ENCODE peak calls at places on chromosome 2, in eight cellular contexts. Z, G, P, S, E, N, W and X are unnamed samples.
A peak's percentile ranks its signal among the peaks of the same experiment; 100 is the strongest.

GRCh38 chr2:129253461-129253812 is 726.0 kb upstream of the RAB6C start:
- DNase-seq in Z (no peak), E (peak; percentile 66), P (no peak), G (no peak), N (no peak), S (no peak), W (no peak), X (no peak)

GRCh38 chr2:238163494-238164198 is 4.9 kb downstream of the ERFE start:
- DNase-seq in N (no peak), P (no peak), E (no peak), G (no peak), S (no peak), W (no peak), Z (no peak), X (no peak)

GRCh38 chr2:153971250-153971649 is 99.5 kb downstream of the GALNT13 start:
- DNase-seq in N (no peak), G (no peak), W (no peak), P (no peak), E (no peak), Z (no peak), S (no peak), X (no peak)

GRCh38 chr2:224412064-224412921 is 10.4 kb upstream of the FAM124B start:
- DNase-seq in N (no peak), P (no peak), G (no peak), S (peak; percentile 68), E (no peak), W (no peak), Z (no peak), X (no peak)

GRCh38 chr2:108219688-108220087 is 20.1 kb upstream of the SULT1C3 start:
- DNase-seq in Z (no peak), N (no peak), G (no peak), E (no peak), P (no peak), S (no peak), W (no peak), X (no peak)

GRCh38 chr2:47907097-47907781 is 941 bp upstream of the FBXO11 start:
- DNase-seq in Z (no peak), W (no peak), G (no peak), P (no peak), N (no peak), S (no peak), E (peak; percentile 53), X (no peak)

GRCh38 chr2:55493220-55493619 is 26.3 kb upstream of the CFAP36 start:
- DNase-seq in N (no peak), Z (no peak), W (no peak), E (no peak), P (no peak), S (no peak), G (no peak), X (no peak)

GRCh38 chr2:134008837-134009236 is 245.0 kb upstream of the MGAT5 start:
- DNase-seq in E (no peak), Z (no peak), P (no peak), G (no peak), S (no peak), N (no peak), W (no peak), X (no peak)

GRCh38 chr2:69789129-69789528 is 40.3 kb upstream of the GMCL1 start:
- DNase-seq in E (no peak), N (no peak), G (no peak), S (peak; percentile 84), P (no peak), W (no peak), Z (no peak), X (no peak)

GRCh38 chr2:28355521-28356094 is 37.0 kb upstream of the FOSL2 start:
- DNase-seq in E (no peak), P (no peak), N (no peak), G (no peak), W (no peak), S (peak; percentile 31), Z (no peak), X (no peak)

GRCh38 chr2:53058526-53058925 is 709.1 kb upstream of the CHAC2 start:
- DNase-seq in N (no peak), S (no peak), W (no peak), E (no peak), G (no peak), P (no peak), Z (no peak), X (no peak)

GRCh38 chr2:231854616-231855125 is 68.4 kb downstream of the COPS7B start:
- DNase-seq in P (no peak), G (no peak), S (no peak), E (no peak), W (no peak), Z (no peak), N (no peak), X (no peak)

GRCh38 chr2:70214958-70215357 is 24.1 kb upstream of the C2orf42 start:
- DNase-seq in N (no peak), P (no peak), S (peak; percentile 79), G (no peak), W (no peak), Z (no peak), E (no peak), X (no peak)

GRCh38 chr2:101770672-101771071 is 73.2 kb downstream of the MAP4K4 start:
- DNase-seq in W (no peak), N (no peak), P (no peak), G (no peak), E (peak; percentile 75), Z (no peak), S (peak; percentile 20), X (no peak)

GRCh38 chr2:232389327-232389726 is 10.8 kb downstream of the ALPP start:
- DNase-seq in P (no peak), E (no peak), Z (no peak), S (no peak), W (no peak), G (no peak), N (no peak), X (no peak)

GRCh38 chr2:112666764-112667122 is 21.0 kb downstream of the SLC20A1 start:
- DNase-seq in P (no peak), Z (no peak), W (no peak), E (no peak), N (no peak), G (no peak), S (no peak), X (no peak)

GRCh38 chr2:188997276-188997675 is 23.1 kb downstream of the COL3A1 start:
- DNase-seq in W (no peak), G (no peak), S (no peak), P (no peak), Z (no peak), E (no peak), N (no peak), X (no peak)

GRCh38 chr2:10225291-10226031 is 77.2 kb upstream of the HPCAL1 start:
- DNase-seq in W (no peak), Z (no peak), P (no peak), E (no peak), N (no peak), S (no peak), G (no peak), X (no peak)